ENCODE peak calls at places on chromosomes 11 and 22, in four cellular contexts. Q, Z, P and S are unnamed samples.

GRCh38 chr11:102276302-102277182 is 40.7 kb upstream of the BIRC3 start:
- DNase-seq in Q (no peak), P (no peak), Z (no peak), S (no peak)

GRCh38 chr11:92632510-92632909 is 336.9 kb upstream of the MTNR1B start:
- DNase-seq in Z (no peak), P (no peak), Q (no peak), S (no peak)

GRCh38 chr11:115197433-115197832 is 306.8 kb downstream of the CADM1 start:
- DNase-seq in P (no peak), Q (no peak), Z (no peak), S (no peak)

GRCh38 chr11:1573077-1573846 is 1.2 kb upstream of the DUSP8 start:
- DNase-seq in Q (peak), P (peak), Z (no peak), S (peak)

GRCh38 chr11:64139045-64139444 is 26.9 kb downstream of the MACROD1 start:
- DNase-seq in P (no peak), Q (peak), Z (no peak), S (no peak)

GRCh38 chr11:108432783-108433182 is 34.5 kb downstream of the C11orf65 start:
- DNase-seq in P (no peak), Z (no peak), Q (no peak), S (no peak)

GRCh38 chr11:60788401-60789110 is 3.4 kb downstream of the MS4A10 start:
- DNase-seq in Q (no peak), P (no peak), Z (no peak), S (no peak)

GRCh38 chr22:23123804-23124254 is 18.0 kb downstream of the RSPH14 start:
- DNase-seq in P (no peak), Q (no peak), Z (no peak), S (no peak)

GRCh38 chr11:6505577-6506240 is 8.6 kb downstream of the DNHD1 start:
- DNase-seq in Q (no peak), P (no peak), Z (peak), S (no peak)

GRCh38 chr11:97702948-97703347 is 1313.1 kb downstream of the JRKL start:
- DNase-seq in Q (no peak), Z (no peak), P (no peak), S (no peak)

GRCh38 chr22:17268501-17269223 is 49.4 kb upstream of the ADA2 start:
- DNase-seq in Z (no peak), P (no peak), Q (no peak), S (no peak)

GRCh38 chr11:47189100-47189834 is 3.0 kb upstream of the PACSIN3 start:
- DNase-seq in Z (no peak), Q (no peak), P (no peak), S (no peak)

GRCh38 chr11:120832609-120833221 is 191.2 kb upstream of the TBCEL start:
- DNase-seq in P (peak), Z (no peak), Q (no peak), S (no peak)

GRCh38 chr22:49632199-49633009 is 195.3 kb downstream of the BRD1 start:
- DNase-seq in P (peak), Z (peak), Q (peak), S (peak)

GRCh38 chr11:73570415-73571114 is 27.3 kb downstream of the FAM168A start:
- DNase-seq in Q (no peak), Z (no peak), P (no peak), S (no peak)

GRCh38 chr11:41659990-41660389 is 200.5 kb upstream of the LRRC4C start:
- DNase-seq in Z (no peak), P (no peak), Q (no peak), S (no peak)

GRCh38 chr11:1749787-1750351 is 526 bp downstream of the IFITM10 start:
- DNase-seq in P (no peak), Z (no peak), Q (no peak), S (no peak)